ENCODE peak calls at places on chromosomes 4 and X, in eight cellular contexts. One of them, this sample, is unnamed.

GRCh38 chr4:147334478-147334877 is 146.4 kb upstream of the EDNRA start:
- DNase-seq in H9: no peak
- DNase-seq in Right ventricle myocardium superior: no peak
- DNase-seq in T-helper 17 cell: no peak
- DNase-seq in central memory CD4-positive, alpha-beta T cell: no peak
- DNase-seq in fibroblast of gingiva: peak
- DNase-seq in kidney tubule cell: no peak
- DNase-seq in Caki2: no peak
- DNase-seq in this sample: no peak

GRCh38 chr4:158826057-158826456 is 57.2 kb downstream of the FNIP2 start:
- DNase-seq in Caki2: no peak
- DNase-seq in kidney tubule cell: peak
- DNase-seq in T-helper 17 cell: no peak
- DNase-seq in Right ventricle myocardium superior: no peak
- DNase-seq in central memory CD4-positive, alpha-beta T cell: no peak
- DNase-seq in fibroblast of gingiva: no peak
- DNase-seq in H9: no peak
- DNase-seq in this sample: no peak

GRCh38 chr4:111641813-111642579 is 503.3 kb upstream of the FAM241A start:
- DNase-seq in H9: peak
- DNase-seq in fibroblast of gingiva: peak
- DNase-seq in T-helper 17 cell: no peak
- DNase-seq in kidney tubule cell: peak
- DNase-seq in Right ventricle myocardium superior: no peak
- DNase-seq in Caki2: peak
- DNase-seq in central memory CD4-positive, alpha-beta T cell: no peak
- DNase-seq in this sample: peak

GRCh38 chr4:187065836-187066235 is 342.2 kb upstream of the FAT1 start:
- DNase-seq in central memory CD4-positive, alpha-beta T cell: no peak
- DNase-seq in fibroblast of gingiva: no peak
- DNase-seq in Caki2: no peak
- DNase-seq in Right ventricle myocardium superior: no peak
- DNase-seq in T-helper 17 cell: no peak
- DNase-seq in H9: no peak
- DNase-seq in kidney tubule cell: no peak
- DNase-seq in this sample: no peak

GRCh38 chrX:151722241-151722846 is 6.5 kb downstream of the FATE1 start:
- DNase-seq in kidney tubule cell: peak
- DNase-seq in T-helper 17 cell: no peak
- DNase-seq in H9: peak
- DNase-seq in fibroblast of gingiva: no peak
- DNase-seq in Right ventricle myocardium superior: peak
- DNase-seq in central memory CD4-positive, alpha-beta T cell: no peak
- DNase-seq in Caki2: no peak
- DNase-seq in this sample: no peak

GRCh38 chr4:65670331-65671031 is at the start of gene EPHA5:
- DNase-seq in kidney tubule cell: peak
- DNase-seq in H9: peak
- DNase-seq in central memory CD4-positive, alpha-beta T cell: no peak
- DNase-seq in T-helper 17 cell: no peak
- DNase-seq in Right ventricle myocardium superior: peak
- DNase-seq in Caki2: peak
- DNase-seq in fibroblast of gingiva: peak
- DNase-seq in this sample: peak

GRCh38 chrX:129176710-129177109 is 346.6 kb downstream of the SMARCA1 start:
- DNase-seq in Right ventricle myocardium superior: no peak
- DNase-seq in H9: no peak
- DNase-seq in T-helper 17 cell: no peak
- DNase-seq in central memory CD4-positive, alpha-beta T cell: no peak
- DNase-seq in fibroblast of gingiva: no peak
- DNase-seq in kidney tubule cell: no peak
- DNase-seq in Caki2: no peak
- DNase-seq in this sample: no peak

GRCh38 chrX:13952581-13952980 is 77.1 kb downstream of the GEMIN8 start:
- DNase-seq in central memory CD4-positive, alpha-beta T cell: no peak
- DNase-seq in Right ventricle myocardium superior: no peak
- DNase-seq in T-helper 17 cell: no peak
- DNase-seq in fibroblast of gingiva: no peak
- DNase-seq in H9: no peak
- DNase-seq in kidney tubule cell: no peak
- DNase-seq in Caki2: no peak
- DNase-seq in this sample: no peak

GRCh38 chr4:38804654-38805295 is at the start of gene TLR1:
- DNase-seq in Caki2: peak
- DNase-seq in fibroblast of gingiva: peak
- DNase-seq in T-helper 17 cell: no peak
- DNase-seq in H9: no peak
- DNase-seq in kidney tubule cell: peak
- DNase-seq in central memory CD4-positive, alpha-beta T cell: peak
- DNase-seq in Right ventricle myocardium superior: no peak
- DNase-seq in this sample: peak

GRCh38 chr4:122716825-122717448 is 15.6 kb upstream of the BBS12 start:
- DNase-seq in T-helper 17 cell: peak
- DNase-seq in Caki2: peak
- DNase-seq in Right ventricle myocardium superior: peak
- DNase-seq in central memory CD4-positive, alpha-beta T cell: peak
- DNase-seq in H9: peak
- DNase-seq in fibroblast of gingiva: peak
- DNase-seq in kidney tubule cell: peak
- DNase-seq in this sample: peak

GRCh38 chr4:55125763-55126541 is 557 bp upstream of the KDR start:
- DNase-seq in fibroblast of gingiva: peak
- DNase-seq in kidney tubule cell: no peak
- DNase-seq in central memory CD4-positive, alpha-beta T cell: no peak
- DNase-seq in T-helper 17 cell: no peak
- DNase-seq in Caki2: no peak
- DNase-seq in Right ventricle myocardium superior: peak
- DNase-seq in H9: peak
- DNase-seq in this sample: no peak

GRCh38 chrX:120560405-120560841 is 339 bp downstream of the CUL4B start:
- DNase-seq in fibroblast of gingiva: peak
- DNase-seq in Right ventricle myocardium superior: no peak
- DNase-seq in kidney tubule cell: peak
- DNase-seq in Caki2: no peak
- DNase-seq in central memory CD4-positive, alpha-beta T cell: peak
- DNase-seq in H9: no peak
- DNase-seq in T-helper 17 cell: no peak
- DNase-seq in this sample: no peak

This sample was measured in astrocyte of the cerebellum.